ENCODE peak calls at places on chromosomes 12 and 14, in nine cellular contexts. One of them, this sample, is unnamed. For H3K4me1, the result is how much of the 10 kb centered on the place peaks cover.

GRCh38 chr12:109432842-109433304 is 44.2 kb downstream of the KCTD10 start:
- DNase-seq in A549: peak
- DNase-seq in right lobe of liver: peak
- DNase-seq in transverse colon: peak
- DNase-seq in tibial nerve: peak
- DNase-seq in sigmoid colon: peak
- DNase-seq in IMR-90: peak
- DNase-seq in HCT116: peak
- DNase-seq in suprapubic skin: peak
- DNase-seq in this sample: peak

GRCh38 chr14:79552778-79553177 is 658.5 kb downstream of the DIO2 start:
- DNase-seq in tibial nerve: no peak
- DNase-seq in transverse colon: no peak
- DNase-seq in HCT116: no peak
- DNase-seq in IMR-90: no peak
- DNase-seq in sigmoid colon: no peak
- DNase-seq in suprapubic skin: no peak
- DNase-seq in A549: no peak
- DNase-seq in right lobe of liver: no peak
- DNase-seq in this sample: no peak

GRCh38 chr12:22935090-22935489 is 310.1 kb downstream of the ETNK1 start:
- DNase-seq in transverse colon: no peak
- DNase-seq in A549: no peak
- DNase-seq in IMR-90: no peak
- DNase-seq in tibial nerve: no peak
- DNase-seq in right lobe of liver: no peak
- DNase-seq in sigmoid colon: no peak
- DNase-seq in HCT116: no peak
- DNase-seq in suprapubic skin: no peak
- DNase-seq in this sample: no peak

GRCh38 chr14:87108726-87109125 is 884.3 kb downstream of the GALC start:
- DNase-seq in transverse colon: no peak
- DNase-seq in right lobe of liver: no peak
- DNase-seq in IMR-90: peak
- DNase-seq in A549: no peak
- DNase-seq in suprapubic skin: no peak
- DNase-seq in HCT116: no peak
- DNase-seq in sigmoid colon: no peak
- DNase-seq in tibial nerve: no peak
- DNase-seq in this sample: no peak

GRCh38 chr12:101939856-101940265 is 62.5 kb downstream of the DRAM1 start:
- DNase-seq in sigmoid colon: peak
- DNase-seq in transverse colon: peak
- DNase-seq in suprapubic skin: no peak
- DNase-seq in right lobe of liver: no peak
- DNase-seq in A549: peak
- DNase-seq in tibial nerve: peak
- DNase-seq in IMR-90: peak
- DNase-seq in HCT116: peak
- DNase-seq in this sample: peak

GRCh38 chr12:132610051-132610759 is at the start of gene LRCOL1:
- DNase-seq in A549: no peak
- DNase-seq in HCT116: no peak
- DNase-seq in right lobe of liver: no peak
- DNase-seq in sigmoid colon: no peak
- DNase-seq in transverse colon: no peak
- DNase-seq in tibial nerve: no peak
- DNase-seq in suprapubic skin: no peak
- DNase-seq in IMR-90: peak
- DNase-seq in this sample: peak

GRCh38 chr12:32583535-32583934 is 95.6 kb upstream of the DNM1L start:
- DNase-seq in suprapubic skin: no peak
- DNase-seq in transverse colon: no peak
- DNase-seq in right lobe of liver: no peak
- DNase-seq in HCT116: no peak
- DNase-seq in A549: no peak
- DNase-seq in tibial nerve: no peak
- DNase-seq in IMR-90: peak
- DNase-seq in sigmoid colon: no peak
- DNase-seq in this sample: no peak

GRCh38 chr12:90396556-90396955 is 558.4 kb downstream of the CCER1 start:
- DNase-seq in sigmoid colon: no peak
- DNase-seq in HCT116: no peak
- DNase-seq in IMR-90: no peak
- DNase-seq in tibial nerve: no peak
- DNase-seq in A549: no peak
- DNase-seq in right lobe of liver: no peak
- DNase-seq in suprapubic skin: no peak
- DNase-seq in transverse colon: no peak
- DNase-seq in this sample: no peak

GRCh38 chr14:60249321-60250251 is 565 bp downstream of the PPM1A start:
- DNase-seq in A549: peak
- DNase-seq in sigmoid colon: peak
- DNase-seq in tibial nerve: peak
- DNase-seq in IMR-90: peak
- DNase-seq in transverse colon: peak
- DNase-seq in HCT116: peak
- DNase-seq in right lobe of liver: peak
- DNase-seq in suprapubic skin: peak
- DNase-seq in this sample: peak

GRCh38 chr14:76891436-76891835 is 65.2 kb downstream of the LRRC74A start:
- DNase-seq in transverse colon: no peak
- DNase-seq in right lobe of liver: no peak
- DNase-seq in A549: no peak
- DNase-seq in sigmoid colon: no peak
- DNase-seq in suprapubic skin: no peak
- DNase-seq in HCT116: no peak
- DNase-seq in tibial nerve: no peak
- DNase-seq in IMR-90: no peak
- DNase-seq in this sample: no peak

GRCh38 chr12:128316078-128316477 is 49.1 kb downstream of the TMEM132C start:
- DNase-seq in transverse colon: no peak
- DNase-seq in IMR-90: no peak
- DNase-seq in tibial nerve: no peak
- DNase-seq in right lobe of liver: no peak
- DNase-seq in HCT116: no peak
- DNase-seq in sigmoid colon: no peak
- DNase-seq in A549: no peak
- DNase-seq in suprapubic skin: no peak
- DNase-seq in this sample: no peak

GRCh38 chr12:128322341-128322740 is 55.4 kb downstream of the TMEM132C start:
- DNase-seq in right lobe of liver: no peak
- DNase-seq in sigmoid colon: no peak
- DNase-seq in suprapubic skin: no peak
- DNase-seq in tibial nerve: no peak
- DNase-seq in A549: no peak
- DNase-seq in HCT116: no peak
- DNase-seq in IMR-90: no peak
- DNase-seq in transverse colon: no peak
- DNase-seq in this sample: no peak

GRCh38 chr12:128318946-128319345 is 52.0 kb downstream of the TMEM132C start:
- DNase-seq in HCT116: no peak
- DNase-seq in right lobe of liver: no peak
- DNase-seq in transverse colon: no peak
- DNase-seq in A549: no peak
- DNase-seq in suprapubic skin: no peak
- DNase-seq in sigmoid colon: no peak
- DNase-seq in IMR-90: no peak
- DNase-seq in tibial nerve: no peak
- DNase-seq in this sample: no peak

GRCh38 chr12:128314611-128315010 is 47.6 kb downstream of the TMEM132C start:
- DNase-seq in sigmoid colon: no peak
- DNase-seq in right lobe of liver: no peak
- DNase-seq in HCT116: no peak
- DNase-seq in suprapubic skin: no peak
- DNase-seq in tibial nerve: no peak
- DNase-seq in IMR-90: no peak
- DNase-seq in transverse colon: no peak
- DNase-seq in A549: no peak
- DNase-seq in this sample: no peak

DNA sequence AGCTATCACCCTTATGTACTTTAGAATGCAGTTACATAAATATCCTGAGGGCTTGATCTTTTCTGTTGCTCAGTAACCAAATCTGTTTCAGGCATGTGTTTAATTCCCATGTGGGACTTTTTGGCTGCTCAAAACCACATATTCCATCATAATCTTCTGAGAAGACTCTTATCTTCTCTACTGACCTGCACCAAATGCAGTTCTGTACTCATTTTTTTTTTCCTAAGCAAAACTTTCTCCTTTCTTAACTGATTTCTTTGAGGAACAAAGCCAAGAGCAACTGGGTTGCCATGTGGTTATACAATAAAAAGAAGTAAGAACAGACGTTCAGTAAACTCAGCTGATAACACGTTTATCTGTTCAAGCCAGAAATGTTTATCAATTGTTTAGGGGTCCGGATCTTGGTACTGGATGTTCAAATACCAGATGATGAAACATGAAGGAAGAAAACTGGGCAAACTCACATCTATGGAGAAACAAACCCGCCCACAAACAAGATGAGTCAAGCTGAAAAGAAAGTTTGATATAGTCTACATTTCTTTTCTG is 50.1 kb downstream of the TMEM132C start:
- DNase-seq in A549: no peak
- DNase-seq in transverse colon: no peak
- DNase-seq in right lobe of liver: no peak
- DNase-seq in IMR-90: no peak
- DNase-seq in sigmoid colon: no peak
- DNase-seq in HCT116: no peak
- DNase-seq in tibial nerve: no peak
- DNase-seq in suprapubic skin: no peak
- DNase-seq in this sample: no peak
- H3K4me1 ChIP-seq in A549: under half
- H3K4me1 ChIP-seq in transverse colon: under half
- H3K4me1 ChIP-seq in right lobe of liver: under half
- H3K4me1 ChIP-seq in IMR-90: under half
- H3K4me1 ChIP-seq in sigmoid colon: under half
- H3K4me1 ChIP-seq in HCT116: under half
- H3K4me1 ChIP-seq in tibial nerve: under half
- H3K4me1 ChIP-seq in suprapubic skin: under half
- H3K4me1 ChIP-seq in this sample: under half

GRCh38 chr14:20001863-20002262 is at the start of gene OR4Q2:
- DNase-seq in sigmoid colon: no peak
- DNase-seq in IMR-90: no peak
- DNase-seq in transverse colon: no peak
- DNase-seq in tibial nerve: no peak
- DNase-seq in A549: no peak
- DNase-seq in suprapubic skin: no peak
- DNase-seq in right lobe of liver: no peak
- DNase-seq in HCT116: no peak
- DNase-seq in this sample: no peak
- TF ChIP-seq POLR2A in sigmoid colon: no peak
- TF ChIP-seq POLR2A in IMR-90: no peak
- TF ChIP-seq POLR2A in transverse colon: no peak
- TF ChIP-seq POLR2A in tibial nerve: no peak
- TF ChIP-seq POLR2A in A549: no peak
- TF ChIP-seq POLR2A in suprapubic skin: no peak
- TF ChIP-seq POLR2A in right lobe of liver: no peak
- TF ChIP-seq POLR2A in HCT116: no peak
- TF ChIP-seq POLR2A in this sample: no peak

GRCh38 chr14:31578266-31578665 is 17.1 kb downstream of the NUBPL start:
- DNase-seq in IMR-90: no peak
- DNase-seq in sigmoid colon: no peak
- DNase-seq in A549: no peak
- DNase-seq in transverse colon: no peak
- DNase-seq in suprapubic skin: no peak
- DNase-seq in right lobe of liver: no peak
- DNase-seq in HCT116: no peak
- DNase-seq in tibial nerve: no peak
- DNase-seq in this sample: no peak
- H3K4me1 ChIP-seq in IMR-90: under half
- H3K4me1 ChIP-seq in sigmoid colon: under half
- H3K4me1 ChIP-seq in A549: under half
- H3K4me1 ChIP-seq in transverse colon: under half
- H3K4me1 ChIP-seq in suprapubic skin: under half
- H3K4me1 ChIP-seq in right lobe of liver: under half
- H3K4me1 ChIP-seq in HCT116: under half
- H3K4me1 ChIP-seq in tibial nerve: under half
- H3K4me1 ChIP-seq in this sample: under half

GRCh38 chr14:102086346-102086971 is 385 bp downstream of the HSP90AA1 start:
- DNase-seq in IMR-90: peak
- DNase-seq in sigmoid colon: peak
- DNase-seq in suprapubic skin: no peak
- DNase-seq in tibial nerve: no peak
- DNase-seq in A549: peak
- DNase-seq in transverse colon: peak
- DNase-seq in right lobe of liver: peak
- DNase-seq in HCT116: no peak
- DNase-seq in this sample: peak

GRCh38 chr14:102086972-102087761 is at the start of gene HSP90AA1:
- DNase-seq in A549: peak
- DNase-seq in transverse colon: peak
- DNase-seq in sigmoid colon: peak
- DNase-seq in suprapubic skin: peak
- DNase-seq in IMR-90: peak
- DNase-seq in tibial nerve: peak
- DNase-seq in right lobe of liver: peak
- DNase-seq in HCT116: peak
- DNase-seq in this sample: peak

GRCh38 chr14:102087762-102088011 is 843 bp upstream of the HSP90AA1 start:
- DNase-seq in A549: no peak
- DNase-seq in IMR-90: no peak
- DNase-seq in tibial nerve: no peak
- DNase-seq in transverse colon: no peak
- DNase-seq in right lobe of liver: no peak
- DNase-seq in HCT116: no peak
- DNase-seq in suprapubic skin: no peak
- DNase-seq in sigmoid colon: no peak
- DNase-seq in this sample: no peak

GRCh38 chr14:102089621-102090343 is 2.9 kb upstream of the HSP90AA1 start:
- DNase-seq in sigmoid colon: no peak
- DNase-seq in right lobe of liver: no peak
- DNase-seq in suprapubic skin: no peak
- DNase-seq in A549: no peak
- DNase-seq in HCT116: no peak
- DNase-seq in transverse colon: no peak
- DNase-seq in IMR-90: no peak
- DNase-seq in tibial nerve: no peak
- DNase-seq in this sample: no peak

DNA sequence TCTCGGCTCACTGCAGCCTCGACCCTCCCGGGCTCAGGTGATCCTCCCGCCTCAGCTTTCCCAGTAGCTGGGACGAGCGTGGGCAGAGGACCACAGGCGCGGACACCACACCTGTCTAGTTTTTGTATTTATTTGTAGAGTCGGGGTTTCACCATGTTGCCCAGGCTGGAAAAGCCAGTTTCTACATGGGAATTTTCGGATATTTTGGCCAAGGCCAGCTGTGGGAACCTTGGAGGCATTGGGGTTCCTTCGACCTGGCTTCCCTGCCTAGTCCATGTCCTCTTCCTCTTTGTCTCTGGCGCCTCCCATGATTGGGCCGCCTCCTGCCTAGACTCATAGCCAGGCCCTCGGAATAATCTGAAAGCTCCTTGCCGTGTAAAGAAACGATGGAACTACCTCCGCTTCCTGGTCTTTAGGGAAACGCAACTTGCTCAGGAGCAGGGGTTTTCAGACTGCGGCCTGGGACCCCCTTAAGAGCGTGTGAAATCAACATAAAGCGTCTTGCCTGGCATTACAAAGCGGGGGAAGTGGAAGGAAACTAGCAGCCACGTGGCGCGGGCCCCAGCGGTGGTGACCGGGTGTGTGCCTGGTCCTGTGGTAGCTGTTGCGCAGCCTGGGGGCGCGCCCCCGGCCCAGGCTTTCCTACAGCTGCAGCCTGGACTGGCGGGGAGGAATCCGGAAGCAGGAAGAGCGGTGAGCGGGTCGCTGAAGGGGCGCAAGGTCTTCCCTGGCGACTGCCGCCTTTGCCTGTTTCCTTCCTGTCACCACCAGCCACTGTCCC is 1.4 kb upstream of the HSP90AA1 start:
- DNase-seq in tibial nerve: peak
- DNase-seq in right lobe of liver: peak
- DNase-seq in suprapubic skin: no peak
- DNase-seq in A549: no peak
- DNase-seq in HCT116: no peak
- DNase-seq in transverse colon: peak
- DNase-seq in sigmoid colon: peak
- DNase-seq in IMR-90: no peak
- DNase-seq in this sample: peak
- TF ChIP-seq POLR2A in tibial nerve: no peak
- TF ChIP-seq POLR2A in right lobe of liver: no peak
- TF ChIP-seq POLR2A in suprapubic skin: no peak
- TF ChIP-seq POLR2A in A549: peak
- TF ChIP-seq POLR2A in HCT116: peak
- TF ChIP-seq POLR2A in transverse colon: no peak
- TF ChIP-seq POLR2A in sigmoid colon: no peak
- TF ChIP-seq POLR2A in IMR-90: no peak
- TF ChIP-seq POLR2A in this sample: no peak

This sample was measured in body of pancreas.